ENCODE peak calls at places on chromosomes 6 and 20, in eight cellular contexts. Y, J, T, H, V, A, B and F are unnamed samples. For H3K36me3, the result is how much of the 10 kb centered on the place peaks cover.

GRCh38 chr20:61067221-61067620 is 184.8 kb upstream of the CDH4 start:
- ATAC-seq in Y (no peak), J (no peak), T (no peak), H (no peak), V (no peak), A (no peak), B (no peak), F (no peak)

GRCh38 chr6:27517928-27518787 is 45.3 kb upstream of the ZNF184 start:
- ATAC-seq in Y (peak), J (peak), T (peak), H (peak), V (peak), A (peak), B (no peak), F (no peak)

GRCh38 chr6:119313937-119314893 is 35.3 kb downstream of the MAN1A1 start:
- ATAC-seq in Y (no peak), J (no peak), T (peak), H (no peak), V (peak), A (peak), B (peak), F (no peak)

GRCh38 chr6:87465041-87465440 is 7.7 kb upstream of the SLC35A1 start:
- ATAC-seq in Y (no peak), J (no peak), T (no peak), H (no peak), V (no peak), A (no peak), B (no peak), F (no peak)

GRCh38 chr20:21067255-21067654 is 38.9 kb downstream of the LINC00237 start:
- ATAC-seq in Y (no peak), J (no peak), T (no peak), H (no peak), V (no peak), A (no peak), B (no peak), F (no peak)

GRCh38 chr6:15421945-15422733 is 176.3 kb downstream of the JARID2 start:
- ATAC-seq in Y (peak), J (no peak), T (no peak), H (no peak), V (no peak), A (no peak), B (peak), F (no peak)

GRCh38 chr6:97714772-97715171 is 431.8 kb upstream of the MMS22L start:
- ATAC-seq in Y (no peak), J (no peak), T (no peak), H (no peak), V (no peak), A (no peak), B (peak), F (no peak)

GRCh38 chr20:18252597-18253451 is 35.5 kb upstream of the ZNF133 start:
- ATAC-seq in Y (no peak), J (no peak), T (peak), H (peak), V (no peak), A (no peak), B (no peak), F (no peak)

GRCh38 chr6:161161889-161162624 is 111.8 kb downstream of the AGPAT4 start:
- ATAC-seq in Y (no peak), J (no peak), T (no peak), H (no peak), V (no peak), A (no peak), B (no peak), F (no peak)

GRCh38 chr6:5554226-5554625 is 292.9 kb downstream of the FARS2 start:
- ATAC-seq in Y (no peak), J (no peak), T (no peak), H (no peak), V (no peak), A (peak), B (no peak), F (no peak)

GRCh38 chr6:13558718-13559117 is 15.7 kb upstream of the SIRT5 start:
- ATAC-seq in Y (no peak), J (no peak), T (no peak), H (no peak), V (no peak), A (peak), B (no peak), F (no peak)

DNA sequence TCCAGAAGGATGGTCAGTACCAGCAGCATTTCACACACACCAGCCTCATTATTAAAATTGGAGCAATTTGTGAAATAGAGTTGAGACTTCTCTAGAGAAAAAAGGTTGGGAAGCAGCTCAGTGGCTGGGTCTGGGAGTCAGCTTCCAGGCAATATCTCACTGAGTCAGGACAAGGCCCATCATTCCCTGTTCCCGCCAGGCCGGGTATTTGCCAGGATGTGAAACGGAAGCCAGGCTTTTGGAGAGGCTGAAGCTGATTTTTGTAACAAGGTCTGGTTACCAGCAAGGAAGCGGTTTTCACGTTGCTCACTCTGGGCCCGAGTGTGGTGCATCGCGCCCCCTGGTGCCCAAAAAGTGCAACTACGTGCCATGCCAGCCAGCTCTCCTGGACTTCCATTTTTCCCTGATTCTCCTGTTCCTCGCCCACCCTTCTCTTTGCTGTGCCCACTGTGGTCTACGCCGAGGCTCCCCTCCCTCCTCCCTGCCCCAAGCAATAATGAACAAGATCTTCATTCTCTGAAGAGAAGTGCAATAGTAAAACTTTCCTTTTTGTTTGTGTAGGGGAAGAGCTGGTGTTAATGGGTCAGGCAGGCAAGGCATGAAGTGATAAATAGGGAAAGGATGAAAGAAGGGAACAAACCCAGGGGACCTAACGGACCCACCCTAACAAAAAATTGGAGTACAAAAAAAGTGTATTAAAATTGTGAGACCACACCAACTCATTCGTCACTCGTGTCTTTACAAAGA is 67.1 kb downstream of the ZBTB2 start:
- ATAC-seq in Y (peak), J (peak), T (peak), H (peak), V (peak), A (peak), B (peak), F (peak)
- TF ChIP-seq POLR2AphosphoS5 in Y (no peak), J (no peak), T (peak), H (no peak), V (no peak), A (no peak), B (no peak), F (peak)

GRCh38 chr6:43910149-43910637 is 140.2 kb downstream of the VEGFA start:
- ATAC-seq in Y (no peak), J (no peak), T (no peak), H (no peak), V (no peak), A (no peak), B (no peak), F (no peak)
- H3K36me3 ChIP-seq in Y (under half), J (under half), T (under half), H (under half), V (under half), A (under half), B (under half), F (under half)

DNA sequence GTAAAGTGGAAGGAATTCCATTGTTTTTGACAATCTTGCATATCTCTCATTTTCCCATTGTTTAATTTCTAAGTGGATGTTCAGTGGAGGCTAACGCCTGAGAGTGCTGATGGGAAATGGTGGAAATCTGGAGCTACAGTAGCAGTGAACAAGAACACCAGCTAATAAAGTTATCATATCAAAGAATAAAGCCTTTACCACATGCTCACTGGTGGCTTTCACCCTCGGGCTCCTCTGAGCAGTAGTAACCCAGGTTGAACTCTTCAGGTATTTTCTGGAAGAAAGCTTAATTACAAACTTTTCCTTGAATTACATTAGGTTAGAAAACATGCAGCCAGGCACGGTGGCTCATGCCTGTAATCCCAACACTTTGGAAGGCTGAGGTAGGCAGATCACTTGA is 10.4 kb upstream of the ACAT2 start:
- ATAC-seq in Y (no peak), J (no peak), T (no peak), H (no peak), V (no peak), A (no peak), B (no peak), F (no peak)
- TF ChIP-seq POLR2AphosphoS5 in Y (no peak), J (no peak), T (no peak), H (no peak), V (peak), A (no peak), B (no peak), F (no peak)

DNA sequence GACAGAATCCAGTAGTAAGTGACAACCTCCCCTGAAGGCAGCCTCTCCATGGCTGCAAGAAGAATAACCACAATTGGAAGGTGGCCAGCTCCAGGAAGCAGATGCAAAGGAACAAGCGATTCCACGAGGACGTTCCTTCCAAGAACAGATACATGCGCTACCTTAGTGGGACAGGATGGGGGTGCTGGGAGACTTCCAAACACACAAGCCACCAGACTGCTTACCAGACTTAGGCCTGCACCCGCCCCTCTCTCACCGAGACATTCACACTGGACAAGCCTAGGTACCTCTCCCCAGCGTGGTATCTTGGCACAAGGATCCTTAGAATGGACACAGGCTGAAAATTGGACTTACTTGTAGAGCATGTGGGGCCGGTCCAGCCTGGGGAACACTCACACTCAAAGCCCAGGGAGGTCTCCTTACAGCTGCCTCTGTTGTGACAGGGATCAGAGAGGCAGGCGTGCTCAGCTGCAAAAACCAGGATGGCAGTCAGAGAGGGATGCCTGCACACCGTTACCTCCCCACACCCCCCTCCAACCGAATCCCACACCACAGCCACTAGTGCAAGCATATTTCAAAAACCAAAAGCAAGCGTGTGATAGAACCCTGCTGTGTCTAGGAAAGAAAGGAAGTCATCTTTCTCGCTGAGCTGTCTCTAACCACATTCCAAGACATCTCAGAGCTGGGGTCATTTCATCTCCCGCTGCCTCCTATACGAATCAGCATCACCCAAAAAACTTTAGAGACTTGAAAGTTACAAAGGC is 22.4 kb downstream of the JAG1 start:
- ATAC-seq in Y (no peak), J (peak), T (no peak), H (no peak), V (peak), A (no peak), B (no peak), F (peak)
- H3K36me3 ChIP-seq in Y (under half), J (under half), T (half or more), H (under half), V (under half), A (half or more), B (under half), F (half or more)

GRCh38 chr6:136720045-136720760 is 72.1 kb downstream of the MAP3K5 start:
- ATAC-seq in Y (no peak), J (no peak), T (peak), H (no peak), V (no peak), A (no peak), B (peak), F (no peak)
- TF ChIP-seq POLR2AphosphoS5 in Y (no peak), J (no peak), T (no peak), H (no peak), V (no peak), A (no peak), B (peak), F (no peak)

GRCh38 chr20:62285151-62285550 is 17.6 kb upstream of the ADRM1 start:
- ATAC-seq in Y (no peak), J (no peak), T (no peak), H (no peak), V (no peak), A (no peak), B (no peak), F (no peak)
- H3K36me3 ChIP-seq in Y (under half), J (under half), T (half or more), H (under half), V (under half), A (half or more), B (under half), F (half or more)

GRCh38 chr20:32773214-32773613 is 11.0 kb downstream of the DNMT3B start:
- ATAC-seq in Y (no peak), J (no peak), T (no peak), H (no peak), V (no peak), A (no peak), B (no peak), F (no peak)
- TF ChIP-seq POLR2AphosphoS5 in Y (peak), J (no peak), T (no peak), H (no peak), V (no peak), A (no peak), B (no peak), F (no peak)

GRCh38 chr20:62910777-62911497 is 15.4 kb downstream of the DIDO1 start:
- ATAC-seq in Y (no peak), J (no peak), T (no peak), H (no peak), V (no peak), A (no peak), B (no peak), F (no peak)
- H3K36me3 ChIP-seq in Y (half or more), J (under half), T (half or more), H (half or more), V (half or more), A (half or more), B (under half), F (half or more)

GRCh38 chr6:56637640-56638039 is 5.0 kb downstream of the DST start:
- ATAC-seq in Y (no peak), J (peak), T (peak), H (peak), V (peak), A (peak), B (peak), F (peak)

GRCh38 chr6:56638760-56639159 is 3.9 kb downstream of the DST start:
- ATAC-seq in Y (no peak), J (no peak), T (no peak), H (no peak), V (no peak), A (no peak), B (no peak), F (no peak)

GRCh38 chr6:56643379-56644089 is 845 bp upstream of the DST start:
- ATAC-seq in Y (no peak), J (no peak), T (no peak), H (no peak), V (no peak), A (no peak), B (no peak), F (no peak)

GRCh38 chr6:56642366-56643261 is at the start of gene DST:
- ATAC-seq in Y (no peak), J (peak), T (peak), H (peak), V (no peak), A (peak), B (no peak), F (peak)

GRCh38 chr6:56640374-56640773 is 2.3 kb downstream of the DST start:
- ATAC-seq in Y (no peak), J (no peak), T (no peak), H (no peak), V (no peak), A (no peak), B (no peak), F (no peak)
- TF ChIP-seq POLR2AphosphoS5 in Y (no peak), J (no peak), T (no peak), H (no peak), V (no peak), A (no peak), B (no peak), F (no peak)

DNA sequence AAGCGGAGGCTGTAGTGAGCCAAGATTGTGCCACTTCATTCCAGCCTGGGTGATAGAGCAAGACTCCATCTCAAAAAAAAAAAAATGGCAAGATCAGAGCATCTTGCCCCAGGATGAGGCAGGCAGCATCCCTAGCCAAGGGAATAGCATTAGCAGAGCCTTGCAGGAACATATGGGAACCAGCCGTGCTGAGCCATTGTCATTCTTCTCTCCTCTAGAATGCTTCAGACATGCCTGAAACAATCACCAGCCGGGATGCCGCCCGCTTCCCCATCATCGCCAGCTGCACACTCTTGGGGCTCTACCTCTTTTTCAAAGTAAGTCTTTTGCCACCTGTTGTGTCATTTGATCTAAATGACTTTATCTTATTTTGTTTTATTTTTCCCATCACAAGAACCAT is 13.0 kb downstream of the HM13 start:
- ATAC-seq in Y (peak), J (no peak), T (no peak), H (no peak), V (no peak), A (no peak), B (no peak), F (no peak)
- H3K36me3 ChIP-seq in Y (half or more), J (under half), T (under half), H (half or more), V (half or more), A (half or more), B (under half), F (half or more)